ENCODE peak calls at places on chromosomes 3 and 15, in six cellular contexts. M, T, N, X, B and R are unnamed samples.

GRCh38 chr3:150296123-150296750 is 111.9 kb upstream of the TSC22D2 start:
- DNase-seq in N (no peak), M (no peak), X (no peak), T (no peak), B (peak; percentile 22), R (no peak)

GRCh38 chr3:29329986-29330514 is 49.2 kb downstream of the RBMS3 start:
- DNase-seq in N (no peak), M (no peak), X (no peak), T (no peak), B (peak; percentile 63), R (no peak)

GRCh38 chr15:74988007-74988800 is 7.2 kb upstream of the SCAMP5 start:
- DNase-seq in B (peak; percentile 7), T (no peak), M (no peak), X (peak; percentile 63), N (no peak), R (peak; percentile 52)

GRCh38 chr3:46405301-46406079 is 1.4 kb downstream of the CCR5AS start:
- DNase-seq in X (no peak), T (peak; percentile 75), N (no peak), M (no peak), B (peak; percentile 12), R (peak; percentile 69)

GRCh38 chr15:85773249-85773648 is 21.5 kb downstream of the KLHL25 start:
- DNase-seq in T (no peak), X (no peak), M (no peak), B (no peak), N (no peak), R (no peak)

GRCh38 chr3:150743508-150743907 is 19.5 kb downstream of the SIAH2 start:
- DNase-seq in X (no peak), B (peak; percentile 51), M (peak; percentile 66), N (no peak), T (no peak), R (no peak)

GRCh38 chr15:61681038-61681418 is 379.2 kb downstream of the VPS13C start:
- DNase-seq in X (no peak), T (no peak), B (no peak), M (no peak), N (no peak), R (no peak)

GRCh38 chr3:141129049-141130038 is 78.2 kb downstream of the SPSB4 start:
- DNase-seq in N (no peak), B (no peak), M (no peak), T (no peak), X (no peak), R (no peak)

GRCh38 chr3:78507196-78507984 is 1260.4 kb downstream of the ROBO1 start:
- DNase-seq in B (no peak), N (no peak), M (peak; percentile 18), T (no peak), X (no peak), R (no peak)

GRCh38 chr3:161925749-161926360 is 429.2 kb downstream of the OTOL1 start:
- DNase-seq in T (no peak), M (no peak), N (no peak), X (no peak), B (no peak), R (no peak)
- TF ChIP-seq CTCF in T (no peak), M (no peak), N (no peak), X (peak; percentile 31), B (peak; percentile 38), R (no peak)

DNA sequence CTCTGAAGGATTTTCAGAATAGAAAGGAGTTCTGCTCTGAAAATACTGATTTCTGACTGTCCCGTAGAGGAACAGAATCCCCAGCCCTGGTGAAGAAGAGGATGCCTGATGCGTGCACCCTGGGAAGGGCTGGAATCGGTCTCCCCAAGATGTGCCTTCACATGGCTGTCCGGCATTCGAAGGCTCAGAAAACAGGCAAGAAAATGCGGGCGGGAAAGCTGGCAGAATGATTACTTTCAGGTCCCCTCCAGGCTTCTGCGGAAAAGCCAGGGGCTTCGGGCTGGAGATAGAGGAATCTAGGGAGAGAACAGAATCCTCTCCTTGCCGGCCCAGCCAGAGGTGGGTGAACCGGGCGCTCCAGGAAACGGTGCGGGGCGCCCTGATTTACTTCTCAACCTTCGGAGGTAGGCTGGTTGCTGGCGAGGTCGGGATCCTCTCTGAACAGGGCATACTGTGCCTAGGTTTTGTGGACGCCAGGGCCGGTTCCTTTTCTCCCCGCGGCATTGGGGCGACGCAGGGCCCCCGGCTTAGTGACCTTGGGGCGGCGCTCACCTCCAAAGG is 2.5 kb downstream of the FOXL2NB start:
- DNase-seq in X (peak; percentile 32), M (no peak), T (no peak), B (no peak), N (no peak), R (no peak)
- H3K27me3 ChIP-seq in X (peaks cover 100% of the 10 kb centered on the region), M (peaks cover 75% of the 10 kb centered on the region), T (peaks cover 99% of the 10 kb centered on the region), B (peaks cover 79% of the 10 kb centered on the region), N (no peaks in the 10 kb centered on the region), R (peaks cover 81% of the 10 kb centered on the region)

DNA sequence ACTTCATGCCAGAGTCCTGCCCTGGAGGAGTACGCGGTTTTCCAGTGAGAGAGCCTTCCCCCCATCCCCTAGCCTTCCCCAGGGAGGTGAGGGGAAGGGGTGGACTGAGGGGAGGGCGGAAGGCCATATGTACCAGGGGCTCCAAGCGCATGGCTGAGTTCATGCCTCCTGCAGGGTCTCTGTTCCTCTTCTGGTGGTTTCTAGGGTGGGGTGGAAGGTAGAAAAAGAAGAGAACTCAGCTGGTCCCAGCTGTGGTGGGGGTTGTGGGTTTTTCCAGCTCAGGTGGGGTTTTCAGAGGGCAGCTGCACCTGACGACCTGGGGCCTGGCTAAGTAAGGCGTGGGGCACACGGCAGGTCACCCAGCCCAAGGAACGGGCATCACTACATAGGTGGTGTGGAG is 10.7 kb upstream of the IQSEC1 start:
- DNase-seq in M (no peak), B (no peak), X (no peak), T (no peak), N (no peak), R (no peak)
- H3K4me1 ChIP-seq in M (no peaks in the 10 kb centered on the region), B (no peaks in the 10 kb centered on the region), X (peaks cover 14% of the 10 kb centered on the region), T (no peaks in the 10 kb centered on the region), N (no peaks in the 10 kb centered on the region), R (no peaks in the 10 kb centered on the region)

GRCh38 chr3:58603606-58604005 is 26.4 kb upstream of the FAM107A start:
- DNase-seq in M (no peak), N (no peak), T (no peak), B (no peak), X (no peak), R (no peak)

GRCh38 chr3:58609990-58610389 is 32.8 kb upstream of the FAM107A start:
- DNase-seq in B (no peak), X (no peak), N (no peak), T (no peak), M (peak; percentile 11), R (no peak)

GRCh38 chr3:58608648-58609047 is 31.5 kb upstream of the FAM107A start:
- DNase-seq in M (no peak), N (no peak), X (no peak), T (peak; percentile 45), B (no peak), R (no peak)

GRCh38 chr3:58604031-58604430 is 26.8 kb upstream of the FAM107A start:
- DNase-seq in M (no peak), X (no peak), B (no peak), N (no peak), T (no peak), R (no peak)

DNA sequence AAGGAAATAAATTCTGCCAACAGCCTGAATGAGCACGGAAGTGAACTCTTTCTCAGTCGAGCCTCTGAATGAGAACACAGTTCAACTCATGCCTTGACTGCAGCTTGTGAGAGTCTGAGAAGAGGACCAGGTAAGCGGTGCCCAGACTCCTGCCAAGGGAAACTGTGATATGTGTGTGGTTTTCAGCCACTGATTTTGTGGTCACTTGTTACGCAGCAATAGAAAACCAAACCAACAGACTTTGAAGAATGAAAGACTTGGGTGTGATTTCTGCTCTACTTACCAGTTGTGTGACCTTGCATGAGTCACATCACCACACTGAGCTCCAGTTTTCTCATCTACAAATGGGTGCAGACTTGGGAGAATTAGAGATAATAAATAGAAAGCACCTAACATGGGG is 30.6 kb upstream of the FAM107A start:
- DNase-seq in X (no peak), N (no peak), M (peak; percentile 52), B (no peak), T (no peak), R (no peak)
- TF ChIP-seq CTCF in X (no peak), N (no peak), M (no peak), B (no peak), T (no peak), R (no peak)